ENCODE peak calls at places on chromosomes 16 and 17, in ten cellular contexts. One of them, this sample, is unnamed.
A peak's percentile ranks its signal among the peaks of the same experiment; 100 is the strongest.

GRCh38 chr17:14311186-14311705 is 10.4 kb downstream of the HS3ST3B1 start:
- DNase-seq in cardiac fibroblast: no peak
- DNase-seq in fibroblast of the aortic adventitia: no peak
- DNase-seq in A549: no peak
- DNase-seq in AG04450: no peak
- DNase-seq in fibroblast of pulmonary artery: no peak
- DNase-seq in left ventricle myocardium inferior: no peak
- DNase-seq in brain microvascular endothelial cell: no peak
- DNase-seq in pancreas: no peak
- DNase-seq in astrocyte of the cerebellum: no peak
- DNase-seq in this sample: no peak

GRCh38 chr16:27924411-27925118 is 138.9 kb downstream of the GSG1L start:
- DNase-seq in astrocyte of the cerebellum: no peak
- DNase-seq in fibroblast of pulmonary artery: peak; percentile 12
- DNase-seq in fibroblast of the aortic adventitia: peak; percentile 41
- DNase-seq in AG04450: no peak
- DNase-seq in A549: no peak
- DNase-seq in cardiac fibroblast: peak; percentile 42
- DNase-seq in left ventricle myocardium inferior: no peak
- DNase-seq in pancreas: no peak
- DNase-seq in brain microvascular endothelial cell: no peak
- DNase-seq in this sample: peak; percentile 28

GRCh38 chr16:81478876-81479496 is 34.4 kb downstream of the CMIP start:
- DNase-seq in left ventricle myocardium inferior: peak; percentile 49
- DNase-seq in fibroblast of the aortic adventitia: no peak
- DNase-seq in AG04450: no peak
- DNase-seq in brain microvascular endothelial cell: peak; percentile 53
- DNase-seq in astrocyte of the cerebellum: no peak
- DNase-seq in fibroblast of pulmonary artery: no peak
- DNase-seq in pancreas: no peak
- DNase-seq in cardiac fibroblast: no peak
- DNase-seq in A549: no peak
- DNase-seq in this sample: no peak

GRCh38 chr17:55263565-55264272 is 1.0 kb upstream of the HLF start:
- DNase-seq in pancreas: no peak
- DNase-seq in left ventricle myocardium inferior: no peak
- DNase-seq in fibroblast of pulmonary artery: no peak
- DNase-seq in fibroblast of the aortic adventitia: no peak
- DNase-seq in brain microvascular endothelial cell: no peak
- DNase-seq in cardiac fibroblast: no peak
- DNase-seq in astrocyte of the cerebellum: no peak
- DNase-seq in AG04450: no peak
- DNase-seq in A549: no peak
- DNase-seq in this sample: no peak

GRCh38 chr17:49728425-49728824 is 20.7 kb upstream of the SLC35B1 start:
- DNase-seq in AG04450: no peak
- DNase-seq in left ventricle myocardium inferior: no peak
- DNase-seq in pancreas: no peak
- DNase-seq in brain microvascular endothelial cell: no peak
- DNase-seq in fibroblast of the aortic adventitia: no peak
- DNase-seq in cardiac fibroblast: no peak
- DNase-seq in astrocyte of the cerebellum: no peak
- DNase-seq in fibroblast of pulmonary artery: no peak
- DNase-seq in A549: no peak
- DNase-seq in this sample: no peak

GRCh38 chr17:73690581-73691135 is 46.4 kb upstream of the SDK2 start:
- DNase-seq in brain microvascular endothelial cell: no peak
- DNase-seq in cardiac fibroblast: no peak
- DNase-seq in left ventricle myocardium inferior: no peak
- DNase-seq in pancreas: no peak
- DNase-seq in A549: peak; percentile 22
- DNase-seq in AG04450: no peak
- DNase-seq in fibroblast of the aortic adventitia: no peak
- DNase-seq in astrocyte of the cerebellum: no peak
- DNase-seq in fibroblast of pulmonary artery: no peak
- DNase-seq in this sample: no peak

GRCh38 chr17:21031756-21032396 is 10.9 kb downstream of the USP22 start:
- DNase-seq in brain microvascular endothelial cell: no peak
- DNase-seq in left ventricle myocardium inferior: no peak
- DNase-seq in astrocyte of the cerebellum: no peak
- DNase-seq in AG04450: no peak
- DNase-seq in fibroblast of the aortic adventitia: no peak
- DNase-seq in A549: no peak
- DNase-seq in pancreas: no peak
- DNase-seq in cardiac fibroblast: no peak
- DNase-seq in fibroblast of pulmonary artery: no peak
- DNase-seq in this sample: no peak

GRCh38 chr16:4290236-4290830 is 17.5 kb upstream of the TFAP4 start:
- DNase-seq in A549: peak; percentile 63
- DNase-seq in cardiac fibroblast: peak; percentile 92
- DNase-seq in fibroblast of pulmonary artery: peak; percentile 85
- DNase-seq in pancreas: no peak
- DNase-seq in left ventricle myocardium inferior: no peak
- DNase-seq in brain microvascular endothelial cell: peak; percentile 23
- DNase-seq in AG04450: no peak
- DNase-seq in fibroblast of the aortic adventitia: peak; percentile 51
- DNase-seq in astrocyte of the cerebellum: no peak
- DNase-seq in this sample: peak; percentile 95

GRCh38 chr17:28724500-28725165 is 1.4 kb downstream of the TLCD1 start:
- DNase-seq in AG04450: no peak
- DNase-seq in fibroblast of the aortic adventitia: no peak
- DNase-seq in pancreas: no peak
- DNase-seq in cardiac fibroblast: no peak
- DNase-seq in A549: no peak
- DNase-seq in left ventricle myocardium inferior: no peak
- DNase-seq in fibroblast of pulmonary artery: no peak
- DNase-seq in astrocyte of the cerebellum: no peak
- DNase-seq in brain microvascular endothelial cell: no peak
- DNase-seq in this sample: no peak

GRCh38 chr16:69917739-69918138 is 33.4 kb upstream of the CLEC18A start:
- DNase-seq in cardiac fibroblast: peak; percentile 98
- DNase-seq in AG04450: peak; percentile 86
- DNase-seq in A549: peak; percentile 71
- DNase-seq in astrocyte of the cerebellum: peak; percentile 92
- DNase-seq in pancreas: no peak
- DNase-seq in fibroblast of the aortic adventitia: peak; percentile 99
- DNase-seq in brain microvascular endothelial cell: peak; percentile 95
- DNase-seq in left ventricle myocardium inferior: no peak
- DNase-seq in fibroblast of pulmonary artery: peak; percentile 98
- DNase-seq in this sample: peak; percentile 94

GRCh38 chr16:47230296-47230695 is 86.6 kb upstream of the NETO2 start:
- DNase-seq in cardiac fibroblast: no peak
- DNase-seq in fibroblast of the aortic adventitia: no peak
- DNase-seq in fibroblast of pulmonary artery: no peak
- DNase-seq in pancreas: no peak
- DNase-seq in left ventricle myocardium inferior: no peak
- DNase-seq in A549: no peak
- DNase-seq in AG04450: no peak
- DNase-seq in brain microvascular endothelial cell: no peak
- DNase-seq in astrocyte of the cerebellum: no peak
- DNase-seq in this sample: no peak

GRCh38 chr17:48499743-48500434 is 30.9 kb downstream of the HOXB1 start:
- DNase-seq in A549: no peak
- DNase-seq in pancreas: no peak
- DNase-seq in fibroblast of the aortic adventitia: no peak
- DNase-seq in fibroblast of pulmonary artery: no peak
- DNase-seq in left ventricle myocardium inferior: no peak
- DNase-seq in AG04450: no peak
- DNase-seq in brain microvascular endothelial cell: no peak
- DNase-seq in astrocyte of the cerebellum: no peak
- DNase-seq in cardiac fibroblast: no peak
- DNase-seq in this sample: no peak

GRCh38 chr16:28863929-28864886 is 565 bp downstream of the SH2B1 start:
- DNase-seq in brain microvascular endothelial cell: peak; percentile 34
- DNase-seq in A549: no peak
- DNase-seq in pancreas: no peak
- DNase-seq in fibroblast of pulmonary artery: peak; percentile 50
- DNase-seq in fibroblast of the aortic adventitia: peak; percentile 64
- DNase-seq in astrocyte of the cerebellum: peak; percentile 29
- DNase-seq in AG04450: no peak
- DNase-seq in left ventricle myocardium inferior: no peak
- DNase-seq in cardiac fibroblast: peak; percentile 46
- DNase-seq in this sample: peak; percentile 10

GRCh38 chr17:5262417-5262816 is 19.7 kb upstream of the RABEP1 start:
- DNase-seq in cardiac fibroblast: no peak
- DNase-seq in AG04450: no peak
- DNase-seq in pancreas: no peak
- DNase-seq in brain microvascular endothelial cell: no peak
- DNase-seq in A549: no peak
- DNase-seq in left ventricle myocardium inferior: no peak
- DNase-seq in astrocyte of the cerebellum: no peak
- DNase-seq in fibroblast of the aortic adventitia: no peak
- DNase-seq in fibroblast of pulmonary artery: no peak
- DNase-seq in this sample: no peak

GRCh38 chr16:1072526-1073261 is at the start of gene SSTR5:
- DNase-seq in brain microvascular endothelial cell: no peak
- DNase-seq in AG04450: no peak
- DNase-seq in cardiac fibroblast: no peak
- DNase-seq in astrocyte of the cerebellum: no peak
- DNase-seq in left ventricle myocardium inferior: no peak
- DNase-seq in A549: no peak
- DNase-seq in fibroblast of pulmonary artery: no peak
- DNase-seq in fibroblast of the aortic adventitia: no peak
- DNase-seq in pancreas: no peak
- DNase-seq in this sample: no peak

GRCh38 chr17:47999612-48000011 is 28.7 kb downstream of the CDK5RAP3 start:
- DNase-seq in A549: peak; percentile 36
- DNase-seq in AG04450: no peak
- DNase-seq in pancreas: no peak
- DNase-seq in fibroblast of pulmonary artery: no peak
- DNase-seq in left ventricle myocardium inferior: no peak
- DNase-seq in fibroblast of the aortic adventitia: no peak
- DNase-seq in brain microvascular endothelial cell: no peak
- DNase-seq in astrocyte of the cerebellum: no peak
- DNase-seq in cardiac fibroblast: peak; percentile 53
- DNase-seq in this sample: peak; percentile 63

GRCh38 chr16:11994187-11995119 is 17.9 kb downstream of the SNX29 start:
- DNase-seq in pancreas: no peak
- DNase-seq in AG04450: no peak
- DNase-seq in fibroblast of pulmonary artery: no peak
- DNase-seq in cardiac fibroblast: peak; percentile 27
- DNase-seq in fibroblast of the aortic adventitia: no peak
- DNase-seq in A549: no peak
- DNase-seq in brain microvascular endothelial cell: no peak
- DNase-seq in astrocyte of the cerebellum: no peak
- DNase-seq in left ventricle myocardium inferior: no peak
- DNase-seq in this sample: peak; percentile 20

GRCh38 chr16:86559802-86560305 is 4.8 kb upstream of the MTHFSD start:
- DNase-seq in fibroblast of pulmonary artery: no peak
- DNase-seq in left ventricle myocardium inferior: no peak
- DNase-seq in astrocyte of the cerebellum: no peak
- DNase-seq in fibroblast of the aortic adventitia: no peak
- DNase-seq in A549: no peak
- DNase-seq in AG04450: no peak
- DNase-seq in brain microvascular endothelial cell: no peak
- DNase-seq in pancreas: no peak
- DNase-seq in cardiac fibroblast: no peak
- DNase-seq in this sample: no peak

GRCh38 chr16:17154981-17155380 is 315.8 kb downstream of the XYLT1 start:
- DNase-seq in astrocyte of the cerebellum: no peak
- DNase-seq in A549: no peak
- DNase-seq in cardiac fibroblast: no peak
- DNase-seq in fibroblast of the aortic adventitia: no peak
- DNase-seq in pancreas: no peak
- DNase-seq in fibroblast of pulmonary artery: no peak
- DNase-seq in brain microvascular endothelial cell: no peak
- DNase-seq in AG04450: no peak
- DNase-seq in left ventricle myocardium inferior: no peak
- DNase-seq in this sample: no peak

GRCh38 chr16:22813946-22814325 is at the start of gene HS3ST2:
- DNase-seq in brain microvascular endothelial cell: no peak
- DNase-seq in left ventricle myocardium inferior: peak; percentile 35
- DNase-seq in astrocyte of the cerebellum: no peak
- DNase-seq in fibroblast of the aortic adventitia: no peak
- DNase-seq in fibroblast of pulmonary artery: peak; percentile 3
- DNase-seq in AG04450: no peak
- DNase-seq in pancreas: peak; percentile 71
- DNase-seq in A549: no peak
- DNase-seq in cardiac fibroblast: peak; percentile 2
- DNase-seq in this sample: peak; percentile 45
- H3K4me3 ChIP-seq in brain microvascular endothelial cell: no peak within 1 kb of the TSS
- H3K4me3 ChIP-seq in left ventricle myocardium inferior: peak within 1 kb of the TSS; percentile 61
- H3K4me3 ChIP-seq in astrocyte of the cerebellum: no peak within 1 kb of the TSS
- H3K4me3 ChIP-seq in fibroblast of the aortic adventitia: no peak within 1 kb of the TSS
- H3K4me3 ChIP-seq in fibroblast of pulmonary artery: no peak within 1 kb of the TSS
- H3K4me3 ChIP-seq in AG04450: no peak within 1 kb of the TSS
- H3K4me3 ChIP-seq in pancreas: no peak within 1 kb of the TSS
- H3K4me3 ChIP-seq in A549: no peak within 1 kb of the TSS
- H3K4me3 ChIP-seq in cardiac fibroblast: no peak within 1 kb of the TSS
- H3K4me3 ChIP-seq in this sample: peak within 1 kb of the TSS; percentile 49

GRCh38 chr16:58198022-58198683 is at the start of gene CSNK2A2:
- DNase-seq in A549: peak; percentile 78
- DNase-seq in fibroblast of pulmonary artery: peak; percentile 68
- DNase-seq in left ventricle myocardium inferior: peak; percentile 73
- DNase-seq in astrocyte of the cerebellum: peak; percentile 9
- DNase-seq in brain microvascular endothelial cell: peak; percentile 36
- DNase-seq in cardiac fibroblast: peak; percentile 62
- DNase-seq in fibroblast of the aortic adventitia: peak; percentile 60
- DNase-seq in AG04450: peak; percentile 10
- DNase-seq in pancreas: peak; percentile 90
- DNase-seq in this sample: peak; percentile 17
- TF ChIP-seq CTCF in A549: peak; percentile 83
- TF ChIP-seq CTCF in fibroblast of pulmonary artery: no peak
- TF ChIP-seq CTCF in left ventricle myocardium inferior: peak; percentile 51
- TF ChIP-seq CTCF in astrocyte of the cerebellum: no peak
- TF ChIP-seq CTCF in brain microvascular endothelial cell: no peak
- TF ChIP-seq CTCF in cardiac fibroblast: no peak
- TF ChIP-seq CTCF in fibroblast of the aortic adventitia: peak; percentile 12
- TF ChIP-seq CTCF in AG04450: peak; percentile 32
- TF ChIP-seq CTCF in pancreas: no peak
- TF ChIP-seq CTCF in this sample: peak; percentile 51

GRCh38 chr17:42895185-42895555 is 5.4 kb upstream of the G6PC1 start:
- DNase-seq in brain microvascular endothelial cell: peak; percentile 56
- DNase-seq in astrocyte of the cerebellum: peak; percentile 69
- DNase-seq in AG04450: peak; percentile 68
- DNase-seq in fibroblast of pulmonary artery: peak; percentile 88
- DNase-seq in A549: peak; percentile 86
- DNase-seq in left ventricle myocardium inferior: peak; percentile 32
- DNase-seq in fibroblast of the aortic adventitia: peak; percentile 96
- DNase-seq in pancreas: peak; percentile 69
- DNase-seq in cardiac fibroblast: peak; percentile 90
- DNase-seq in this sample: peak; percentile 85
- H3K4me3 ChIP-seq in brain microvascular endothelial cell: no peak overlapping the region
- H3K4me3 ChIP-seq in astrocyte of the cerebellum: no peak overlapping the region
- H3K4me3 ChIP-seq in AG04450: no peak overlapping the region
- H3K4me3 ChIP-seq in fibroblast of pulmonary artery: no peak overlapping the region
- H3K4me3 ChIP-seq in A549: no peak overlapping the region
- H3K4me3 ChIP-seq in left ventricle myocardium inferior: no peak overlapping the region
- H3K4me3 ChIP-seq in fibroblast of the aortic adventitia: no peak overlapping the region
- H3K4me3 ChIP-seq in pancreas: no peak overlapping the region
- H3K4me3 ChIP-seq in cardiac fibroblast: no peak overlapping the region
- H3K4me3 ChIP-seq in this sample: no peak overlapping the region

DNA sequence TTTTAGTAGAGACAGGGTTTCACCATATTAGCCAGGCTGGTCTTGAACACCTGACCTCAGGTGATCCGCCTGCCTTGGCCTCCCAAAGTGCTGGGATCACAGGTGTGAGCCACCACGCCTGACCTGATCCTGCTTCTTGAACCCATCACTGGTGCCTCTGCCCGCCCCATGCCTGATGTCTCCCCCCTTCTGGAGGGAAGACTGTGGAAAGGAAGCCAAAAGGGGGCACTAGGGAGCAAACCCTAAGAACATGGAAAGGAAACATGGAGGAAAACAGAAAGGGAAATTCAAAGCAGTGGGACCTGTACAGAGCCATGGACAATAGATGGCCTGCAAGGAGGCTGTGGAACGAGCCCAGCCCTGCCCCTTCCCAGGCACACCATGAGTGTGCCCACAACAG is 31.1 kb upstream of the FASN start:
- DNase-seq in A549: no peak
- DNase-seq in AG04450: no peak
- DNase-seq in fibroblast of pulmonary artery: no peak
- DNase-seq in cardiac fibroblast: peak; percentile 7
- DNase-seq in pancreas: no peak
- DNase-seq in fibroblast of the aortic adventitia: no peak
- DNase-seq in astrocyte of the cerebellum: no peak
- DNase-seq in brain microvascular endothelial cell: no peak
- DNase-seq in left ventricle myocardium inferior: no peak
- DNase-seq in this sample: no peak
- TF ChIP-seq CTCF in A549: no peak
- TF ChIP-seq CTCF in AG04450: peak; percentile 22
- TF ChIP-seq CTCF in fibroblast of pulmonary artery: peak; percentile 25
- TF ChIP-seq CTCF in cardiac fibroblast: peak; percentile 35
- TF ChIP-seq CTCF in pancreas: no peak
- TF ChIP-seq CTCF in fibroblast of the aortic adventitia: no peak
- TF ChIP-seq CTCF in astrocyte of the cerebellum: peak; percentile 18
- TF ChIP-seq CTCF in brain microvascular endothelial cell: peak; percentile 40
- TF ChIP-seq CTCF in left ventricle myocardium inferior: no peak
- TF ChIP-seq CTCF in this sample: peak; percentile 20

This sample was measured in bronchial epithelial cell.